ENCODE peak calls at places on chromosomes 3 and 15, in four cellular contexts. U, V, B and L are unnamed samples.

GRCh38 chr3:134615743-134616142 is 35.1 kb downstream of the KY start:
- DNase-seq in U (no peak), V (no peak), B (no peak), L (no peak)

GRCh38 chr3:17546500-17546899 is 195.9 kb downstream of the TBC1D5 start:
- DNase-seq in U (no peak), V (no peak), B (peak), L (no peak)

GRCh38 chr15:99633655-99634054 is 67.9 kb downstream of the MEF2A start:
- DNase-seq in U (no peak), V (no peak), B (no peak), L (no peak)

GRCh38 chr3:182794455-182794773 is 1.1 kb downstream of the ATP11B start:
- DNase-seq in U (no peak), V (peak), B (peak), L (no peak)

GRCh38 chr3:111336511-111336910 is 205.5 kb upstream of the CD96 start:
- DNase-seq in U (no peak), V (no peak), B (no peak), L (no peak)

GRCh38 chr3:17518189-17519059 is 224.0 kb downstream of the TBC1D5 start:
- DNase-seq in U (no peak), V (peak), B (peak), L (no peak)

GRCh38 chr3:154701055-154701454 is 271.1 kb upstream of the GPR149 start:
- DNase-seq in U (no peak), V (no peak), B (no peak), L (no peak)

GRCh38 chr3:128307029-128307633 is 153.8 kb downstream of the EEFSEC start:
- DNase-seq in U (peak), V (no peak), B (peak), L (peak)

GRCh38 chr3:196499807-196500524 is 3.6 kb downstream of the RNF168 start:
- DNase-seq in U (peak), V (no peak), B (no peak), L (no peak)

GRCh38 chr15:71654714-71655174 is 155.6 kb upstream of the NR2E3 start:
- DNase-seq in U (no peak), V (no peak), B (peak), L (no peak)

GRCh38 chr3:120348065-120348980 is 831 bp downstream of the LRRC58 start:
- DNase-seq in U (peak), V (peak), B (peak), L (peak)

GRCh38 chr15:86892774-86893449 is 813.2 kb downstream of the AGBL1 start:
- DNase-seq in U (no peak), V (peak), B (peak), L (no peak)

GRCh38 chr15:69146724-69147435 is 13.6 kb upstream of the GLCE start:
- DNase-seq in U (no peak), V (no peak), B (no peak), L (no peak)

GRCh38 chr3:38404286-38404685 is 49.4 kb upstream of the ACVR2B start:
- DNase-seq in U (no peak), V (no peak), B (no peak), L (no peak)

GRCh38 chr15:51759557-51760070 is 8.2 kb downstream of the TMOD2 start:
- DNase-seq in U (no peak), V (peak), B (peak), L (peak)

GRCh38 chr3:107198522-107199271 is 178.5 kb upstream of the CCDC54 start:
- DNase-seq in U (no peak), V (no peak), B (no peak), L (no peak)